ENCODE peak calls at places on chromosomes 4 and X, in four cellular contexts. Y, F, N and I are unnamed samples.

GRCh38 chr4:39873823-39874222 is 103.9 kb downstream of the PDS5A start:
- DNase-seq in Y (peak), F (no peak), N (no peak), I (no peak)

GRCh38 chr4:89586318-89586717 is 250.6 kb downstream of the SNCA start:
- DNase-seq in Y (peak), F (no peak), N (no peak), I (no peak)

GRCh38 chr4:87032884-87033533 is 98.2 kb downstream of the AFF1 start:
- DNase-seq in Y (peak), F (no peak), N (no peak), I (peak)

GRCh38 chrX:2710041-2710471 is 19.0 kb downstream of the CD99 start:
- DNase-seq in Y (peak), F (no peak), N (no peak), I (peak)

GRCh38 chrX:20309796-20310195 is 43.1 kb upstream of the RPS6KA3 start:
- DNase-seq in Y (no peak), F (no peak), N (no peak), I (no peak)

GRCh38 chrX:9285342-9285771 is 179.5 kb upstream of the TBL1X start:
- DNase-seq in Y (no peak), F (no peak), N (no peak), I (no peak)

GRCh38 chr4:87260477-87260876 is 40.1 kb upstream of the KLHL8 start:
- DNase-seq in Y (no peak), F (no peak), N (no peak), I (no peak)

GRCh38 chr4:25440478-25441030 is 63.5 kb downstream of the ANAPC4 start:
- DNase-seq in Y (no peak), F (no peak), N (no peak), I (no peak)

GRCh38 chr4:148061795-148062194 is 329.9 kb downstream of the ARHGAP10 start:
- DNase-seq in Y (no peak), F (no peak), N (no peak), I (no peak)

GRCh38 chr4:6855692-6856297 is 53.8 kb upstream of the TBC1D14 start:
- DNase-seq in Y (peak), F (peak), N (peak), I (peak)

GRCh38 chrX:68490644-68491043 is 8.2 kb upstream of the YIPF6 start:
- DNase-seq in Y (peak), F (no peak), N (no peak), I (peak)